ENCODE peak calls at places on chromosome 5, in four cellular contexts. One of them, this sample, is unnamed.

GRCh38 chr5:175520321-175520720 is 42.0 kb downstream of the SFXN1 start:
- DNase-seq in brain microvascular endothelial cell: no peak
- DNase-seq in dorsolateral prefrontal cortex: no peak
- DNase-seq in lower lobe of right lung: no peak
- DNase-seq in this sample: no peak

GRCh38 chr5:3139596-3139995 is 388.1 kb upstream of the IRX2 start:
- DNase-seq in lower lobe of right lung: no peak
- DNase-seq in brain microvascular endothelial cell: no peak
- DNase-seq in dorsolateral prefrontal cortex: no peak
- DNase-seq in this sample: no peak

GRCh38 chr5:178203670-178204204 is 596 bp upstream of the HNRNPAB start:
- DNase-seq in lower lobe of right lung: no peak
- DNase-seq in dorsolateral prefrontal cortex: no peak
- DNase-seq in brain microvascular endothelial cell: no peak
- DNase-seq in this sample: no peak

GRCh38 chr5:57432876-57433275 is 49.7 kb downstream of the ACTBL2 start:
- DNase-seq in brain microvascular endothelial cell: peak
- DNase-seq in dorsolateral prefrontal cortex: no peak
- DNase-seq in lower lobe of right lung: no peak
- DNase-seq in this sample: no peak

GRCh38 chr5:99005506-99005905 is 76.7 kb upstream of the CHD1 start:
- DNase-seq in brain microvascular endothelial cell: no peak
- DNase-seq in lower lobe of right lung: no peak
- DNase-seq in dorsolateral prefrontal cortex: no peak
- DNase-seq in this sample: no peak

GRCh38 chr5:126868961-126869451 is 92.1 kb downstream of the LMNB1 start:
- DNase-seq in dorsolateral prefrontal cortex: peak
- DNase-seq in brain microvascular endothelial cell: peak
- DNase-seq in lower lobe of right lung: no peak
- DNase-seq in this sample: no peak

GRCh38 chr5:147434049-147434448 is 75.8 kb downstream of the DPYSL3 start:
- DNase-seq in lower lobe of right lung: no peak
- DNase-seq in brain microvascular endothelial cell: no peak
- DNase-seq in dorsolateral prefrontal cortex: no peak
- DNase-seq in this sample: no peak

GRCh38 chr5:156824800-156825199 is 25.3 kb upstream of the PPP1R2B start:
- DNase-seq in dorsolateral prefrontal cortex: no peak
- DNase-seq in brain microvascular endothelial cell: no peak
- DNase-seq in lower lobe of right lung: no peak
- DNase-seq in this sample: no peak

GRCh38 chr5:74113987-74114386 is 488.0 kb downstream of the ARHGEF28 start:
- DNase-seq in brain microvascular endothelial cell: no peak
- DNase-seq in dorsolateral prefrontal cortex: no peak
- DNase-seq in lower lobe of right lung: no peak
- DNase-seq in this sample: no peak

GRCh38 chr5:177022386-177023246 is at the start of gene ZNF346:
- DNase-seq in lower lobe of right lung: peak
- DNase-seq in dorsolateral prefrontal cortex: peak
- DNase-seq in brain microvascular endothelial cell: peak
- DNase-seq in this sample: peak

GRCh38 chr5:178630475-178630930 is 3.7 kb upstream of the CLK4 start:
- DNase-seq in lower lobe of right lung: no peak
- DNase-seq in dorsolateral prefrontal cortex: no peak
- DNase-seq in brain microvascular endothelial cell: no peak
- DNase-seq in this sample: no peak

GRCh38 chr5:103138202-103138601 is 18.1 kb downstream of the PPIP5K2 start:
- DNase-seq in dorsolateral prefrontal cortex: no peak
- DNase-seq in brain microvascular endothelial cell: no peak
- DNase-seq in lower lobe of right lung: no peak
- DNase-seq in this sample: no peak

GRCh38 chr5:34822921-34823715 is 15.8 kb upstream of the TTC23L start:
- DNase-seq in dorsolateral prefrontal cortex: no peak
- DNase-seq in lower lobe of right lung: no peak
- DNase-seq in brain microvascular endothelial cell: no peak
- DNase-seq in this sample: no peak

GRCh38 chr5:54234304-54234938 is 76.0 kb downstream of the ARL15 start:
- DNase-seq in lower lobe of right lung: no peak
- DNase-seq in dorsolateral prefrontal cortex: no peak
- DNase-seq in brain microvascular endothelial cell: no peak
- DNase-seq in this sample: no peak

GRCh38 chr5:150161242-150162141 is 5.1 kb upstream of the CDX1 start:
- DNase-seq in lower lobe of right lung: peak
- DNase-seq in dorsolateral prefrontal cortex: peak
- DNase-seq in brain microvascular endothelial cell: peak
- DNase-seq in this sample: peak

GRCh38 chr5:175124251-175124813 is 319.6 kb downstream of the DRD1 start:
- DNase-seq in brain microvascular endothelial cell: no peak
- DNase-seq in dorsolateral prefrontal cortex: no peak
- DNase-seq in lower lobe of right lung: no peak
- DNase-seq in this sample: no peak

GRCh38 chr5:145362261-145362660 is 472.9 kb downstream of the PRELID2 start:
- DNase-seq in brain microvascular endothelial cell: peak
- DNase-seq in lower lobe of right lung: no peak
- DNase-seq in dorsolateral prefrontal cortex: no peak
- DNase-seq in this sample: no peak

GRCh38 chr5:136249678-136250266 is 56.8 kb upstream of the SMIM32 start:
- DNase-seq in dorsolateral prefrontal cortex: peak
- DNase-seq in brain microvascular endothelial cell: peak
- DNase-seq in lower lobe of right lung: peak
- DNase-seq in this sample: no peak

GRCh38 chr5:134003957-134004625 is 684 bp downstream of the VDAC1 start:
- DNase-seq in dorsolateral prefrontal cortex: peak
- DNase-seq in lower lobe of right lung: peak
- DNase-seq in brain microvascular endothelial cell: peak
- DNase-seq in this sample: peak

GRCh38 chr5:55694152-55694830 is 17.8 kb downstream of the SLC38A9 start:
- DNase-seq in dorsolateral prefrontal cortex: no peak
- DNase-seq in brain microvascular endothelial cell: no peak
- DNase-seq in lower lobe of right lung: no peak
- DNase-seq in this sample: no peak

GRCh38 chr5:177431317-177432142 is 5.1 kb downstream of the GRK6 start:
- DNase-seq in dorsolateral prefrontal cortex: peak
- DNase-seq in brain microvascular endothelial cell: no peak
- DNase-seq in lower lobe of right lung: peak
- DNase-seq in this sample: no peak

GRCh38 chr5:68770566-68770965 is 323.2 kb upstream of the SLC30A5 start:
- DNase-seq in brain microvascular endothelial cell: no peak
- DNase-seq in dorsolateral prefrontal cortex: no peak
- DNase-seq in lower lobe of right lung: no peak
- DNase-seq in this sample: no peak

GRCh38 chr5:54837939-54838457 is 147.4 kb downstream of the ESM1 start:
- DNase-seq in dorsolateral prefrontal cortex: no peak
- DNase-seq in brain microvascular endothelial cell: no peak
- DNase-seq in lower lobe of right lung: no peak
- DNase-seq in this sample: no peak

GRCh38 chr5:141734501-141735231 is 52.6 kb upstream of the ARAP3 start:
- DNase-seq in brain microvascular endothelial cell: peak
- DNase-seq in lower lobe of right lung: no peak
- DNase-seq in dorsolateral prefrontal cortex: no peak
- DNase-seq in this sample: no peak

GRCh38 chr5:120449501-120449900 is 14.6 kb upstream of the PRR16 start:
- DNase-seq in brain microvascular endothelial cell: peak
- DNase-seq in lower lobe of right lung: no peak
- DNase-seq in dorsolateral prefrontal cortex: no peak
- DNase-seq in this sample: no peak

DNA sequence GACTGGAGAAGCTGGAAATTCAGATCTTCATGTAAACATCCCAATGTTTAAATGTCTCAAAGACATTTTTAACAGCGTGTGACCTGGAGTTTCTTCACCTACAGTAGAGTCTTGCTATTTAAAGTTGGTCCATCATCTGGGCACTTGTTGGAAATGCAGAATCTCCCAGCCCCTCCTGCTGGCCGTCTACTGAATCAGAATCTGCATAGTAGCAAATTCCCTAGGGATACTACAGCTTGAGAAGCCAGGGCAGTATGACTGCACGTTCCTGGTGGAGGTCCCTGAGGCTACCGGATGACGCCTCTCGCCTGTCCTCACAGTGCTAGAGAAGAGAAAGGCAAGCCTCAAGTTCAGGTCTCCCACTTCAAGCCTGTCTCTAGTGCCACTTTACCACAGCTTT is 15.7 kb downstream of the SAP30L start:
- DNase-seq in dorsolateral prefrontal cortex: no peak
- DNase-seq in lower lobe of right lung: no peak
- DNase-seq in brain microvascular endothelial cell: peak
- DNase-seq in this sample: no peak
- TF ChIP-seq CTCF in dorsolateral prefrontal cortex: no peak
- TF ChIP-seq CTCF in lower lobe of right lung: no peak
- TF ChIP-seq CTCF in brain microvascular endothelial cell: peak
- TF ChIP-seq CTCF in this sample: peak

GRCh38 chr5:110032386-110032785 is 342.7 kb downstream of the MAN2A1 start:
- DNase-seq in dorsolateral prefrontal cortex: no peak
- DNase-seq in brain microvascular endothelial cell: no peak
- DNase-seq in lower lobe of right lung: no peak
- DNase-seq in this sample: no peak

GRCh38 chr5:110031402-110032140 is 341.8 kb downstream of the MAN2A1 start:
- DNase-seq in dorsolateral prefrontal cortex: no peak
- DNase-seq in brain microvascular endothelial cell: no peak
- DNase-seq in lower lobe of right lung: no peak
- DNase-seq in this sample: no peak

GRCh38 chr5:110038297-110038997 is 348.7 kb downstream of the MAN2A1 start:
- DNase-seq in lower lobe of right lung: no peak
- DNase-seq in dorsolateral prefrontal cortex: no peak
- DNase-seq in brain microvascular endothelial cell: no peak
- DNase-seq in this sample: no peak

GRCh38 chr5:110034076-110034475 is 344.3 kb downstream of the MAN2A1 start:
- DNase-seq in lower lobe of right lung: no peak
- DNase-seq in brain microvascular endothelial cell: no peak
- DNase-seq in dorsolateral prefrontal cortex: no peak
- DNase-seq in this sample: no peak
- TF ChIP-seq CTCF in lower lobe of right lung: no peak
- TF ChIP-seq CTCF in brain microvascular endothelial cell: no peak
- TF ChIP-seq CTCF in dorsolateral prefrontal cortex: no peak
- TF ChIP-seq CTCF in this sample: no peak

GRCh38 chr5:78127875-78128274 is 166.6 kb downstream of the AP3B1 start:
- DNase-seq in dorsolateral prefrontal cortex: no peak
- DNase-seq in lower lobe of right lung: no peak
- DNase-seq in brain microvascular endothelial cell: no peak
- DNase-seq in this sample: no peak
- TF ChIP-seq CTCF in dorsolateral prefrontal cortex: no peak
- TF ChIP-seq CTCF in lower lobe of right lung: peak
- TF ChIP-seq CTCF in brain microvascular endothelial cell: peak
- TF ChIP-seq CTCF in this sample: peak

GRCh38 chr5:66680227-66680626 is 84.0 kb downstream of the MAST4 start:
- DNase-seq in dorsolateral prefrontal cortex: no peak
- DNase-seq in brain microvascular endothelial cell: no peak
- DNase-seq in lower lobe of right lung: no peak
- DNase-seq in this sample: no peak

GRCh38 chr5:66675369-66675768 is 79.2 kb downstream of the MAST4 start:
- DNase-seq in dorsolateral prefrontal cortex: no peak
- DNase-seq in brain microvascular endothelial cell: no peak
- DNase-seq in lower lobe of right lung: no peak
- DNase-seq in this sample: no peak

GRCh38 chr5:66684663-66685062 is 88.5 kb downstream of the MAST4 start:
- DNase-seq in brain microvascular endothelial cell: no peak
- DNase-seq in dorsolateral prefrontal cortex: no peak
- DNase-seq in lower lobe of right lung: no peak
- DNase-seq in this sample: no peak

GRCh38 chr5:66680804-66681203 is 84.6 kb downstream of the MAST4 start:
- DNase-seq in brain microvascular endothelial cell: no peak
- DNase-seq in dorsolateral prefrontal cortex: no peak
- DNase-seq in lower lobe of right lung: no peak
- DNase-seq in this sample: no peak
- TF ChIP-seq CTCF in brain microvascular endothelial cell: peak
- TF ChIP-seq CTCF in dorsolateral prefrontal cortex: no peak
- TF ChIP-seq CTCF in lower lobe of right lung: peak
- TF ChIP-seq CTCF in this sample: peak

DNA sequence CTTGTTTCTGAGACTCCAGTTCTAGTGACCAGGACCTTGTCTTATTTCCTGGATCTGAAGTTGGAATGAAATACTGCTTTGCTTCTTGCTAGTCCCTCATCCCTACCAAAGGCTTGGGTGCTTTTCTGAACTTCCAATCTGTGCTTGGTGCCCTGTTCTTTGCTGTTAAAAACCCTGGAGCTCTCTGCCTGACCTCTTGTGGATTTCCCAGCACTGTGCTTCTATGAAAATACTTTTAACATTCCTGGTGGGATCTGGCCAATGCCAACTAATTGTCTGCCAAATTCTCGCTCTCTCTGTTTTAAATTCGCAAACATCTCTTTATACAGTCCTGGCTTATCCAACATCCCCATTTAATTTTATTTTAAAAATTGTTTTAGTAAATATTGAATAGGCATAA is 26.7 kb upstream of the CSNK1G3 start:
- DNase-seq in dorsolateral prefrontal cortex: no peak
- DNase-seq in lower lobe of right lung: no peak
- DNase-seq in brain microvascular endothelial cell: no peak
- DNase-seq in this sample: no peak
- TF ChIP-seq CTCF in dorsolateral prefrontal cortex: no peak
- TF ChIP-seq CTCF in lower lobe of right lung: no peak
- TF ChIP-seq CTCF in brain microvascular endothelial cell: no peak
- TF ChIP-seq CTCF in this sample: no peak

DNA sequence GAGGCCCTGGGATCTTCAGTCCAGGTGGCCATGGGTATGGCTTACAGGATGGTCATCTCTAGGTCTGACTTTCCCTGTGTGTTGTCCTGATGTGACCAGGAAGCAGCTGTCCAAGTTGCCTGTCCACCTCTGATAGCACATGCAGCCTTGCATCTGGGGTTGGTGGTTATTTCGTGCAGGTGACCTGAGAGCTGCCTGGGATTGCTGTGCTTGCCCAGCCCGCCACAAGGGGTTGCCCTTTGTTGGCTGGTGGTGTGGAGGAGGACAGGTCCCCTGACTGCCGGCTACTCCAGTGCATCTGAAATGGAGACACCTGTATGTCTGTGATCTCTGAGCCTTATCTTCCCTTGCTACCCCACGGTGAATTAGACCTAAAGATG is 212.6 kb downstream of the ARHGAP26 start:
- DNase-seq in brain microvascular endothelial cell: no peak
- DNase-seq in lower lobe of right lung: no peak
- DNase-seq in dorsolateral prefrontal cortex: no peak
- DNase-seq in this sample: no peak
- TF ChIP-seq CTCF in brain microvascular endothelial cell: no peak
- TF ChIP-seq CTCF in lower lobe of right lung: no peak
- TF ChIP-seq CTCF in dorsolateral prefrontal cortex: no peak
- TF ChIP-seq CTCF in this sample: peak

GRCh38 chr5:32038537-32038936 is 135.6 kb downstream of the GOLPH3 start:
- DNase-seq in brain microvascular endothelial cell: no peak
- DNase-seq in dorsolateral prefrontal cortex: no peak
- DNase-seq in lower lobe of right lung: no peak
- DNase-seq in this sample: no peak
- TF ChIP-seq CTCF in brain microvascular endothelial cell: peak
- TF ChIP-seq CTCF in dorsolateral prefrontal cortex: no peak
- TF ChIP-seq CTCF in lower lobe of right lung: no peak
- TF ChIP-seq CTCF in this sample: no peak

DNA sequence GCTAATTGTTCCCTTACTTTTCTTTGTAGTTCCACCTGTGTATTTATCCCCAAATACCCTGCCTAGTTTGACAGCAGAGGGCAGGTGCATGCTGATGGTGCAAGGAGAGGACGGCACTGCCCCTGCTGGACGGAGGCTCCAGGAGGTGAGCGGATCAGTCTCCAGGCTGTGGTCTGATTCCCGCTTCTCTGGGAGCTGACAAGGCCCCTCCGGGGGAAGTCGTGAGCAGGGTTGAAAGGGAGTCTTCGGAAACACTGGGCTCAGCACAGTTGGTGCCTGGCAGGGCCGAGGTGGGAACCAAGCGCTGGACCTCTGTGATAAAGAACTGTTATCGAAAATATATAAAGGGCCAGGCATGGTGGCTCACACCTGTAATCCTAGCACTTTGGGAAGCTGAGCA is 52.9 kb downstream of the RASGEF1C start:
- DNase-seq in dorsolateral prefrontal cortex: no peak
- DNase-seq in lower lobe of right lung: no peak
- DNase-seq in brain microvascular endothelial cell: no peak
- DNase-seq in this sample: peak
- TF ChIP-seq CTCF in dorsolateral prefrontal cortex: no peak
- TF ChIP-seq CTCF in lower lobe of right lung: no peak
- TF ChIP-seq CTCF in brain microvascular endothelial cell: no peak
- TF ChIP-seq CTCF in this sample: no peak

GRCh38 chr5:171310334-171310815 is 1.3 kb downstream of the TLX3 start:
- DNase-seq in lower lobe of right lung: no peak
- DNase-seq in dorsolateral prefrontal cortex: no peak
- DNase-seq in brain microvascular endothelial cell: no peak
- DNase-seq in this sample: no peak
- TF ChIP-seq CTCF in lower lobe of right lung: no peak
- TF ChIP-seq CTCF in dorsolateral prefrontal cortex: no peak
- TF ChIP-seq CTCF in brain microvascular endothelial cell: no peak
- TF ChIP-seq CTCF in this sample: peak